ENCODE peak calls at places on chromosomes 12 and 14, in ten cellular contexts. T is A549, B is body of pancreas, L is GM12892, H is lower leg skin, P is heart left ventricle, F is upper lobe of left lung, A is Peyer's patch, Y is IMR-90, D is sigmoid colon. I is an unnamed sample.

GRCh38 chr12:106954462-106955376 is 988 bp upstream of the TMEM263 start:
- DNase-seq in T (no peak), B (peak), L (no peak), H (peak), P (peak), F (peak), A (peak), Y (peak), D (peak), I (no peak)

GRCh38 chr12:51441583-51441982 is 17.0 kb downstream of the SLC4A8 start:
- DNase-seq in T (no peak), B (no peak), L (no peak), H (no peak), P (no peak), F (no peak), A (no peak), Y (peak), D (no peak), I (no peak)

GRCh38 chr12:62977419-62977818 is 42.5 kb upstream of the PPM1H start:
- DNase-seq in T (no peak), B (no peak), L (no peak), H (no peak), P (no peak), F (no peak), A (no peak), Y (no peak), D (no peak), I (no peak)

GRCh38 chr14:76015668-76016067 is 30.1 kb downstream of the IFT43 start:
- DNase-seq in T (no peak), B (no peak), L (no peak), H (no peak), P (no peak), F (no peak), A (no peak), Y (no peak), D (no peak), I (no peak)

GRCh38 chr14:21917699-21918436 is 244.2 kb upstream of the OR4E1 start:
- DNase-seq in T (peak), B (peak), L (no peak), H (no peak), P (peak), F (no peak), A (peak), Y (peak), D (no peak), I (no peak)

GRCh38 chr12:120979862-120980696 is 1.7 kb downstream of the HNF1A start:
- DNase-seq in T (no peak), B (peak), L (no peak), H (no peak), P (no peak), F (no peak), A (no peak), Y (no peak), D (no peak), I (no peak)

GRCh38 chr14:77158175-77158908 is 16.8 kb upstream of the ZDHHC22 start:
- DNase-seq in T (no peak), B (no peak), L (no peak), H (no peak), P (peak), F (peak), A (no peak), Y (peak), D (peak), I (no peak)

GRCh38 chr14:67941456-67942018 is 122.0 kb downstream of the RAD51B start:
- DNase-seq in T (no peak), B (no peak), L (no peak), H (no peak), P (no peak), F (no peak), A (no peak), Y (peak), D (no peak), I (no peak)

GRCh38 chr14:46651526-46652144 is at the start of gene RPL10L:
- DNase-seq in T (no peak), B (no peak), L (no peak), H (no peak), P (no peak), F (peak), A (no peak), Y (no peak), D (no peak), I (peak)

GRCh38 chr14:94768521-94769412 is 1.1 kb downstream of the GSC start:
- DNase-seq in T (no peak), B (no peak), L (no peak), H (no peak), P (no peak), F (peak), A (no peak), Y (no peak), D (peak), I (no peak)

GRCh38 chr12:1531654-1532366 is 62.6 kb downstream of the FBXL14 start:
- DNase-seq in T (no peak), B (no peak), L (no peak), H (no peak), P (no peak), F (peak), A (no peak), Y (no peak), D (no peak), I (no peak)

GRCh38 chr12:122996188-122996601 is 15.7 kb downstream of the ARL6IP4 start:
- DNase-seq in T (no peak), B (no peak), L (no peak), H (no peak), P (no peak), F (no peak), A (no peak), Y (no peak), D (no peak), I (no peak)

GRCh38 chr14:32018391-32019092 is 58.6 kb upstream of the ARHGAP5 start:
- DNase-seq in T (no peak), B (no peak), L (no peak), H (no peak), P (no peak), F (no peak), A (no peak), Y (no peak), D (no peak), I (no peak)

GRCh38 chr12:24138041-24138440 is 188.6 kb upstream of the SOX5 start:
- DNase-seq in T (no peak), B (no peak), L (no peak), H (no peak), P (no peak), F (no peak), A (no peak), Y (no peak), D (no peak), I (no peak)

GRCh38 chr14:28766505-28767238 is at the start of gene FOXG1:
- DNase-seq in T (no peak), B (no peak), L (peak), H (no peak), P (no peak), F (peak), A (no peak), Y (no peak), D (no peak), I (no peak)

GRCh38 chr12:119341988-119342387 is 7.5 kb downstream of the CCDC60 start:
- DNase-seq in T (no peak), B (no peak), L (no peak), H (no peak), P (no peak), F (no peak), A (no peak), Y (no peak), D (no peak), I (no peak)

GRCh38 chr12:7143564-7143963 is 13.4 kb downstream of the CLSTN3 start:
- DNase-seq in T (no peak), B (no peak), L (no peak), H (no peak), P (no peak), F (no peak), A (no peak), Y (no peak), D (no peak), I (no peak)

GRCh38 chr12:102696045-102696444 is 215.7 kb upstream of the IGF1 start:
- DNase-seq in T (no peak), B (no peak), L (no peak), H (no peak), P (no peak), F (no peak), A (no peak), Y (no peak), D (no peak), I (no peak)

GRCh38 chr14:84202486-84202885 is 1327.5 kb upstream of the FLRT2 start:
- DNase-seq in T (no peak), B (no peak), L (no peak), H (no peak), P (no peak), F (no peak), A (no peak), Y (no peak), D (no peak), I (no peak)

GRCh38 chr14:64974563-64974962 is 2.4 kb upstream of the RAB15 start:
- DNase-seq in T (no peak), B (no peak), L (no peak), H (no peak), P (no peak), F (no peak), A (no peak), Y (no peak), D (no peak), I (peak)

GRCh38 chr14:105919458-105920150 is 393.2 kb downstream of the TMEM121 start:
- DNase-seq in T (no peak), B (no peak), L (no peak), H (no peak), P (peak), F (peak), A (no peak), Y (no peak), D (peak), I (peak)

GRCh38 chr12:123712780-123713319 is 697 bp downstream of the ATP6V0A2 start:
- DNase-seq in T (no peak), B (no peak), L (no peak), H (no peak), P (no peak), F (no peak), A (no peak), Y (no peak), D (no peak), I (no peak)

GRCh38 chr14:34554540-34555250 is 15.2 kb upstream of the EAPP start:
- DNase-seq in T (peak), B (no peak), L (no peak), H (no peak), P (no peak), F (no peak), A (peak), Y (peak), D (peak), I (no peak)

GRCh38 chr14:36716614-36717184 is 55.0 kb downstream of the PAX9 start:
- DNase-seq in T (no peak), B (no peak), L (no peak), H (no peak), P (no peak), F (no peak), A (no peak), Y (no peak), D (no peak), I (no peak)

GRCh38 chr14:93977790-93978581 is 1.6 kb upstream of the ASB2 start:
- DNase-seq in T (no peak), B (no peak), L (no peak), H (no peak), P (no peak), F (no peak), A (peak), Y (no peak), D (no peak), I (no peak)

GRCh38 chr14:91369628-91370445 is 47.8 kb downstream of the CCDC88C start:
- DNase-seq in T (no peak), B (peak), L (no peak), H (peak), P (no peak), F (no peak), A (no peak), Y (no peak), D (no peak), I (no peak)

GRCh38 chr12:6917491-6918231 is 3.3 kb downstream of the ENO2 start:
- DNase-seq in T (no peak), B (no peak), L (no peak), H (no peak), P (no peak), F (no peak), A (no peak), Y (peak), D (no peak), I (no peak)

GRCh38 chr12:111748195-111748803 is 18.4 kb upstream of the ALDH2 start:
- DNase-seq in T (no peak), B (no peak), L (no peak), H (no peak), P (no peak), F (no peak), A (no peak), Y (no peak), D (no peak), I (no peak)

GRCh38 chr12:29782821-29783772 is 645 bp downstream of the TMTC1 start:
- DNase-seq in T (no peak), B (peak), L (peak), H (peak), P (peak), F (peak), A (no peak), Y (peak), D (peak), I (peak)

GRCh38 chr12:47978598-47978873 is 15.1 kb downstream of the TMEM106C start:
- DNase-seq in T (no peak), B (no peak), L (no peak), H (no peak), P (no peak), F (no peak), A (no peak), Y (no peak), D (no peak), I (no peak)

GRCh38 chr12:85644508-85644907 is 191.7 kb downstream of the RASSF9 start:
- DNase-seq in T (no peak), B (peak), L (no peak), H (no peak), P (no peak), F (no peak), A (no peak), Y (peak), D (no peak), I (no peak)

GRCh38 chr12:77954156-77954555 is 123.5 kb downstream of the NAV3 start:
- DNase-seq in T (no peak), B (no peak), L (no peak), H (no peak), P (no peak), F (no peak), A (no peak), Y (peak), D (no peak), I (no peak)

GRCh38 chr12:49296034-49296835 is 1.3 kb downstream of the PRPH start:
- DNase-seq in T (peak), B (peak), L (peak), H (no peak), P (no peak), F (peak), A (peak), Y (no peak), D (peak), I (no peak)

GRCh38 chr14:23024612-23025075 is 10.1 kb downstream of the PSMB5 start:
- DNase-seq in T (no peak), B (no peak), L (no peak), H (no peak), P (no peak), F (no peak), A (no peak), Y (no peak), D (no peak), I (no peak)

GRCh38 chr14:23021969-23022368 is 12.0 kb upstream of the C14orf93 start:
- DNase-seq in T (no peak), B (no peak), L (no peak), H (no peak), P (no peak), F (no peak), A (no peak), Y (no peak), D (no peak), I (no peak)

GRCh38 chr14:23022849-23023499 is 11.7 kb downstream of the PSMB5 start:
- DNase-seq in T (no peak), B (no peak), L (no peak), H (no peak), P (no peak), F (no peak), A (no peak), Y (no peak), D (no peak), I (no peak)

GRCh38 chr14:23023500-23024152 is 11.1 kb downstream of the PSMB5 start:
- DNase-seq in T (no peak), B (no peak), L (no peak), H (no peak), P (no peak), F (no peak), A (no peak), Y (no peak), D (no peak), I (no peak)

DNA sequence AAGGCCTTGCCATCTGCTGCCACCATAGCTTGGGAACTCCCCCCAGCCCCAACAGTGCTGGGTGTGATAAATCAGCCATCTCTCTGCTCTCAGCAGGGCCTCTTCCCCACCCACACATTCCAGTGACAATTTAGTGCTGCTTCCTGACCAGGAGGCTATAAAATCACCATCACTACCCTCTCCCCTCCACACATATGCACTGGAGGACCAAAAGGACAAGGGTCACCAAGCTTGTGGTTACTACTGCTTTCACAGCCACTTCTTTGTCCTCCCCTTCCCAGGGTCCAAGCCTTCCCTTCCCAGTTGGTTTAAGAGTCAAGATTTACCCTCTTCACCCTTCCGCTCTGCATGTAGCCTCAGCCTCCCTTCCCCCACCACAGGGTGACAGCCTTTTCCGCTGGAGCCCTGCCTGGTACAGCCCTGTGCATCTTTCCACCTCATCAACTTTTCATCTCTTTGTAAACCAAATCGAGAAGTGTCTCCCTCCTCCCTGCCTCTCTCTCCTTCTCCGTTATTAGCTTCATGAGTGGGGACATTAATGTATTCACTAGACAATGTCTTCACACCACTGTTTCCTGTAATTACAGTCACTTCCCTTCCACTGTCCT is 9.4 kb downstream of the PSMB5 start:
- DNase-seq in T (no peak), B (no peak), L (no peak), H (no peak), P (no peak), F (no peak), A (no peak), Y (no peak), D (no peak), I (no peak)
- TF ChIP-seq POLR2A in T (no peak), B (no peak), L (no peak), H (no peak), P (no peak), F (no peak), A (no peak), Y (no peak), D (no peak), I (no peak)

GRCh38 chr14:102316746-102317563 is 2.6 kb upstream of the ZNF839 start:
- DNase-seq in T (peak), B (peak), L (peak), H (peak), P (peak), F (peak), A (peak), Y (peak), D (peak), I (peak)
- TF ChIP-seq POLR2A in T (no peak), B (peak), L (no peak), H (no peak), P (no peak), F (no peak), A (no peak), Y (no peak), D (no peak), I (no peak)

DNA sequence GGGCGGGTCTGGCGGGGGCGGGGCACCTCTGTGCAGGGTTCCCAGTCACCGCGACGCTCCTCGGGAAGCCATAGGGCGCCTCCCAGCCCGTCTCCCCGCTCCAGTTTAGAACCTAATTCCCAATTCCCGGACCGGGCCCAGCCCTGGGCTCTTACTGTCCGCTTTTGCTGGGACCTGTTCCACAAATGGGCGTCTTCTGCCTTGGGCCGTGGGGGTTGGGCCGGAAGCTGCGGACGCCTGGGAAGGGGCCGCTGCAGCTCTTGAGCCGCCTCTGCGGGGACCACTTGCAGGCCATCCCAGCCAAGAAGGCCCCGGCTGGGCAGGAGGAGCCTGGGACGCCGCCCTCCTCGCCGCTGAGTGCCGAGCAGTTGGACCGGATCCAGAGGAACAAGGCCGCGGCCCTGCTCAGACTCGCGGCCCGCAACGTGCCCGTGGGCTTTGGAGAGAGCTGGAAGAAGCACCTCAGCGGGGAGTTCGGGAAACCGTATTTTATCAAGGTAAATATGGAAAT is 800 bp downstream of the UNG start:
- DNase-seq in T (peak), B (peak), L (no peak), H (peak), P (peak), F (peak), A (no peak), Y (peak), D (peak), I (no peak)
- TF ChIP-seq POLR2A in T (no peak), B (peak), L (no peak), H (no peak), P (no peak), F (no peak), A (peak), Y (peak), D (peak), I (no peak)

GRCh38 chr12:79566452-79566851 is 124.3 kb downstream of the PAWR start:
- DNase-seq in T (no peak), B (no peak), L (no peak), H (no peak), P (no peak), F (no peak), A (no peak), Y (peak), D (no peak), I (no peak)
- TF ChIP-seq POLR2A in T (no peak), B (no peak), L (no peak), H (no peak), P (no peak), F (no peak), A (no peak), Y (no peak), D (no peak), I (no peak)

DNA sequence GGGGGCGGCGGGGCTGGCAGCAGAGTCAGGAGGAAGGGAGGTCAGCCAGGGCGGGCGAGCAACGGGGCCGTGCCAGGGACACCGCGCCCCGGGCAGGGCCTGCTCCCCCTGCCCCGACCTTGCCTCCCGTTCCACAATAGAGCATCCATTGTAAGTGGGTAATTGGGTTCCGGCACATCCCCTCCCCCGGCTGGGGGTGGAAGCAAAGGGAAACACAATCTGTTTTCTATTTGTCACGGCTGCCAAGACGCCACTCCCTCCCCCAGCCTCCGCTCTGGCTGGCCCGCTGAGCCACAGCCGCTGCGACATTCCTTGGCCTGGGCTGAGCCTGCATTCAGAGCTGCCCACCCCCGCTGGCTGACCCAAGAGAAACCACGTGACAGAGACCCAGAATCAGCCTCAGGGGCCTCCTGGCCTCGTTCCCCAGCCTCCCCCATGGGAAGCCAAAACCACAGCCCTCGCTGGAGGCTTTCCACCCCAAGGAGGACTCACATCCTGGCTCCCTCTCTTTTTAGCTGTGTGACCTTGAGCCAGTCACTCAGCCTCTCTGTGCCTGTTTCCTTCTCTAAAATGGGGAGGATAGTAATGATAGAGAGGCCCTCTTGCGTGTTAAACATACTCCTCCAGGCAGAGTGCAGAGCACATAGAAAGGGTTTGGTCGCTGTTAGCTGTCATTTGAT is 117.6 kb downstream of the SCARB1 start:
- DNase-seq in T (peak), B (peak), L (no peak), H (peak), P (peak), F (peak), A (peak), Y (peak), D (peak), I (peak)
- TF ChIP-seq POLR2A in T (no peak), B (no peak), L (no peak), H (no peak), P (no peak), F (no peak), A (no peak), Y (no peak), D (no peak), I (no peak)

I was measured in suprapubic skin.